ENCODE peak calls at places on chromosomes 11 and 22, in six cellular contexts. F is NCI-H1105; I is ovary; K is AG09309; W is GM23338; U is stimulated activated naive CD8-positive, alpha-beta T cell treated with anti-CD3 and anti-CD28 coated beads, Interleukin-15, amount 100 ng/mL, for 72 hours. J is an unnamed sample.

GRCh38 chr11:19967796-19968195 is 192.5 kb downstream of the DBX1 start:
- DNase-seq in F (no peak), I (no peak), K (no peak), W (no peak), U (no peak), J (no peak)

GRCh38 chr11:43359432-43359818 is 705 bp downstream of the TTC17 start:
- DNase-seq in F (no peak), I (no peak), K (no peak), W (peak), U (no peak), J (peak)

GRCh38 chr11:126484266-126484665 is 128.8 kb downstream of the ST3GAL4 start:
- DNase-seq in F (no peak), I (no peak), K (peak), W (no peak), U (no peak), J (no peak)

GRCh38 chr22:19634576-19634975 is 79.7 kb upstream of the SEPTIN5 start:
- DNase-seq in F (no peak), I (no peak), K (no peak), W (no peak), U (no peak), J (no peak)

GRCh38 chr22:22802346-22802970 is 85.2 kb upstream of the IGLL5 start:
- DNase-seq in F (no peak), I (no peak), K (no peak), W (peak), U (peak), J (no peak)

GRCh38 chr11:112227471-112227870 is 1.2 kb downstream of the PTS start:
- DNase-seq in F (no peak), I (no peak), K (no peak), W (no peak), U (no peak), J (no peak)

GRCh38 chr11:45444796-45445195 is 158.7 kb upstream of the SYT13 start:
- DNase-seq in F (no peak), I (no peak), K (no peak), W (no peak), U (no peak), J (no peak)

GRCh38 chr22:46794491-46794890 is 32.0 kb downstream of the TBC1D22A start:
- DNase-seq in F (no peak), I (no peak), K (no peak), W (no peak), U (no peak), J (no peak)

GRCh38 chr11:15199693-15200092 is 85.0 kb downstream of the INSC start:
- DNase-seq in F (peak), I (no peak), K (no peak), W (no peak), U (no peak), J (no peak)

GRCh38 chr11:74139151-74139918 is 31.5 kb downstream of the C2CD3 start:
- DNase-seq in F (no peak), I (no peak), K (no peak), W (peak), U (no peak), J (no peak)

GRCh38 chr11:134149371-134149770 is 74.4 kb downstream of the NCAPD3 start:
- DNase-seq in F (no peak), I (no peak), K (no peak), W (no peak), U (no peak), J (no peak)

GRCh38 chr11:69381681-69382130 is 87.8 kb downstream of the MYEOV start:
- DNase-seq in F (no peak), I (no peak), K (no peak), W (no peak), U (no peak), J (no peak)

GRCh38 chr11:1618231-1618630 is 3.7 kb downstream of the KRTAP5-4 start:
- DNase-seq in F (no peak), I (no peak), K (no peak), W (no peak), U (no peak), J (no peak)

GRCh38 chr11:30729187-30729713 is 143.1 kb upstream of the MPPED2 start:
- DNase-seq in F (no peak), I (no peak), K (no peak), W (no peak), U (no peak), J (no peak)

GRCh38 chr11:76652989-76653673 is 17.4 kb downstream of the LRRC32 start:
- DNase-seq in F (no peak), I (peak), K (no peak), W (no peak), U (no peak), J (no peak)

GRCh38 chr11:6413791-6414231 is 5.1 kb downstream of the APBB1 start:
- DNase-seq in F (no peak), I (no peak), K (no peak), W (no peak), U (peak), J (no peak)

GRCh38 chr11:109209572-109209971 is 212.4 kb upstream of the C11orf87 start:
- DNase-seq in F (no peak), I (no peak), K (no peak), W (no peak), U (no peak), J (no peak)

GRCh38 chr22:40485813-40486610 is 115.6 kb downstream of the SGSM3 start:
- DNase-seq in F (no peak), I (no peak), K (no peak), W (no peak), U (no peak), J (no peak)

GRCh38 chr11:109697140-109697843 is 275.3 kb downstream of the C11orf87 start:
- DNase-seq in F (peak), I (no peak), K (peak), W (peak), U (no peak), J (no peak)

GRCh38 chr11:3604169-3604568 is 37.6 kb downstream of the ART5 start:
- DNase-seq in F (no peak), I (no peak), K (no peak), W (no peak), U (no peak), J (no peak)

GRCh38 chr11:117584056-117584830 is 212.8 kb downstream of the DSCAML1 start:
- DNase-seq in F (no peak), I (no peak), K (no peak), W (no peak), U (no peak), J (no peak)

GRCh38 chr11:120121336-120121735 is 16.6 kb downstream of the TRIM29 start:
- DNase-seq in F (no peak), I (no peak), K (no peak), W (no peak), U (no peak), J (no peak)

GRCh38 chr11:7281083-7281482 is 29.4 kb downstream of the SYT9 start:
- DNase-seq in F (no peak), I (no peak), K (no peak), W (peak), U (no peak), J (no peak)

GRCh38 chr11:62613275-62613864 is 313 bp downstream of the ROM1 start:
- DNase-seq in F (no peak), I (no peak), K (no peak), W (no peak), U (peak), J (peak)

GRCh38 chr22:33402325-33402724 is 344.1 kb upstream of the SYN3 start:
- DNase-seq in F (no peak), I (no peak), K (no peak), W (no peak), U (no peak), J (no peak)

GRCh38 chr11:87675993-87676392 is 499.2 kb downstream of the RAB38 start:
- DNase-seq in F (no peak), I (no peak), K (no peak), W (no peak), U (no peak), J (no peak)

GRCh38 chr22:26318975-26319374 is 110.1 kb upstream of the ASPHD2 start:
- DNase-seq in F (no peak), I (no peak), K (no peak), W (peak), U (no peak), J (no peak)

GRCh38 chr22:18997925-18998315 is 61.8 kb upstream of the PRODH start:
- DNase-seq in F (no peak), I (no peak), K (no peak), W (peak), U (no peak), J (no peak)

GRCh38 chr11:116829525-116830183 is at the start of gene APOC3:
- DNase-seq in F (no peak), I (peak), K (no peak), W (no peak), U (no peak), J (no peak)

GRCh38 chr11:93983542-93984204 is 37.5 kb upstream of the HEPHL1 start:
- DNase-seq in F (no peak), I (no peak), K (no peak), W (no peak), U (no peak), J (no peak)

GRCh38 chr22:37905534-37906363 is at the start of gene MICALL1:
- DNase-seq in F (peak), I (peak), K (no peak), W (peak), U (peak), J (peak)

GRCh38 chr11:77592727-77593126 is 3.0 kb downstream of the AQP11 start:
- DNase-seq in F (no peak), I (no peak), K (no peak), W (no peak), U (no peak), J (no peak)

GRCh38 chr11:17351510-17352176 is at the start of gene NCR3LG1:
- DNase-seq in F (peak), I (peak), K (no peak), W (peak), U (peak), J (peak)

GRCh38 chr11:7892059-7892699 is 38.9 kb downstream of the OR10A6 start:
- DNase-seq in F (no peak), I (no peak), K (peak), W (no peak), U (no peak), J (no peak)

GRCh38 chr11:71420455-71421241 is 27.5 kb downstream of the DHCR7 start:
- DNase-seq in F (peak), I (no peak), K (no peak), W (peak), U (no peak), J (no peak)

GRCh38 chr11:109795234-109795633 is 298.0 kb upstream of the ZC3H12C start:
- DNase-seq in F (no peak), I (no peak), K (no peak), W (no peak), U (no peak), J (no peak)

GRCh38 chr11:73661035-73661628 is 14.8 kb downstream of the PLEKHB1 start:
- DNase-seq in F (peak), I (peak), K (peak), W (peak), U (peak), J (peak)

GRCh38 chr11:119120639-119121007 is 757 bp upstream of the HINFP start:
- DNase-seq in F (peak), I (no peak), K (no peak), W (no peak), U (no peak), J (no peak)

GRCh38 chr11:78535027-78535426 is 39.6 kb downstream of the NARS2 start:
- DNase-seq in F (no peak), I (no peak), K (no peak), W (no peak), U (no peak), J (no peak)

GRCh38 chr11:2139691-2140337 is 625 bp upstream of the IGF2 start:
- DNase-seq in F (no peak), I (peak), K (no peak), W (peak), U (no peak), J (no peak)